ENCODE peak calls at places on chromosomes 5 and 9, in four cellular contexts. K is HepG2, L is PC-3, A is sigmoid colon. X is an unnamed sample. For H3K27me3, the result is how much of the 10 kb centered on the place peaks cover.

GRCh38 chr9:107587175-107587963 is 97.8 kb upstream of the KLF4 start:
- DNase-seq in K (no peak), L (no peak), A (no peak), X (no peak)

GRCh38 chr9:73152445-73152844 is 780 bp downstream of the ANXA1 start:
- DNase-seq in K (no peak), L (peak), A (no peak), X (no peak)

GRCh38 chr5:15105799-15106393 is 234.3 kb upstream of the ANKH start:
- DNase-seq in K (peak), L (peak), A (no peak), X (peak)

GRCh38 chr9:133702798-133703570 is 35.2 kb downstream of the SARDH start:
- DNase-seq in K (no peak), L (no peak), A (peak), X (no peak)

GRCh38 chr5:157004893-157005551 is 42.0 kb upstream of the TIMD4 start:
- DNase-seq in K (no peak), L (no peak), A (no peak), X (no peak)

GRCh38 chr5:683619-684481 is 9.3 kb downstream of the TPPP start:
- DNase-seq in K (no peak), L (no peak), A (peak), X (no peak)

GRCh38 chr9:133114451-133114885 is 6.6 kb downstream of the RALGDS start:
- DNase-seq in K (no peak), L (no peak), A (peak), X (no peak)

GRCh38 chr9:89666364-89666763 is 61.6 kb downstream of the GADD45G start:
- DNase-seq in K (no peak), L (no peak), A (no peak), X (no peak)

GRCh38 chr5:139162448-139162847 is 35.7 kb downstream of the SIL1 start:
- DNase-seq in K (no peak), L (no peak), A (no peak), X (no peak)

GRCh38 chr5:154862766-154863165 is 4.3 kb downstream of the CNOT8 start:
- DNase-seq in K (no peak), L (no peak), A (no peak), X (no peak)

GRCh38 chr5:65483474-65484346 is 2.0 kb upstream of the ADAMTS6 start:
- DNase-seq in K (peak), L (peak), A (no peak), X (peak)

GRCh38 chr9:115117999-115118470 is at the start of gene TNC:
- DNase-seq in K (no peak), L (peak), A (peak), X (peak)

GRCh38 chr5:516338-516925 is 7.8 kb downstream of the SLC9A3 start:
- DNase-seq in K (no peak), L (no peak), A (no peak), X (no peak)

GRCh38 chr5:142660196-142660595 is 25.7 kb downstream of the FGF1 start:
- DNase-seq in K (no peak), L (no peak), A (no peak), X (no peak)

GRCh38 chr9:91426123-91426745 is 2.6 kb upstream of the NFIL3 start:
- DNase-seq in K (peak), L (peak), A (no peak), X (peak)

GRCh38 chr5:123882946-123883345 is 371.0 kb downstream of the CSNK1G3 start:
- DNase-seq in K (no peak), L (no peak), A (no peak), X (peak)

GRCh38 chr5:127060470-127060985 is 12.8 kb downstream of the C5orf63 start:
- DNase-seq in K (no peak), L (no peak), A (no peak), X (no peak)

GRCh38 chr9:94134629-94135028 is 50.4 kb downstream of the PTPDC1 start:
- DNase-seq in K (no peak), L (no peak), A (no peak), X (no peak)

GRCh38 chr9:130237763-130238524 is 27.6 kb upstream of the HMCN2 start:
- DNase-seq in K (no peak), L (no peak), A (peak), X (no peak)

GRCh38 chr9:130234340-130235260 is 31.0 kb upstream of the HMCN2 start:
- DNase-seq in K (no peak), L (peak), A (peak), X (peak)

GRCh38 chr9:130237071-130237470 is 28.5 kb upstream of the HMCN2 start:
- DNase-seq in K (no peak), L (no peak), A (peak), X (no peak)

GRCh38 chr9:130235558-130236435 is 29.8 kb upstream of the HMCN2 start:
- DNase-seq in K (peak), L (peak), A (peak), X (peak)

GRCh38 chr9:130236436-130236985 is 29.0 kb upstream of the HMCN2 start:
- DNase-seq in K (no peak), L (no peak), A (peak), X (no peak)
- TF ChIP-seq CTCF in K (no peak), L (peak), A (peak), X (no peak)

GRCh38 chr5:133613184-133613583 is 843 bp upstream of the FSTL4 start:
- DNase-seq in K (no peak), L (no peak), A (no peak), X (no peak)

GRCh38 chr5:133611357-133612020 is 852 bp downstream of the FSTL4 start:
- DNase-seq in K (no peak), L (no peak), A (no peak), X (no peak)

GRCh38 chr5:133613743-133614142 is 1.4 kb upstream of the FSTL4 start:
- DNase-seq in K (no peak), L (no peak), A (no peak), X (no peak)

GRCh38 chr5:133610489-133611356 is 1.6 kb downstream of the FSTL4 start:
- DNase-seq in K (peak), L (peak), A (no peak), X (peak)

GRCh38 chr5:133612021-133612860 is at the start of gene FSTL4:
- DNase-seq in K (no peak), L (peak), A (no peak), X (no peak)
- H3K4me3 ChIP-seq in K (peak), L (peak), A (peak), X (no peak)

GRCh38 chr5:180611140-180611850 is 20.0 kb upstream of the SCGB3A1 start:
- DNase-seq in K (peak), L (peak), A (no peak), X (no peak)

GRCh38 chr5:180612683-180613082 is 21.4 kb upstream of the SCGB3A1 start:
- DNase-seq in K (no peak), L (no peak), A (no peak), X (no peak)

GRCh38 chr5:180613188-180613587 is 21.9 kb upstream of the SCGB3A1 start:
- DNase-seq in K (no peak), L (no peak), A (no peak), X (no peak)

GRCh38 chr5:180609817-180610550 is 18.7 kb upstream of the SCGB3A1 start:
- DNase-seq in K (no peak), L (no peak), A (no peak), X (no peak)

GRCh38 chr5:180613789-180614188 is 22.5 kb upstream of the SCGB3A1 start:
- DNase-seq in K (no peak), L (no peak), A (no peak), X (no peak)
- H3K27me3 ChIP-seq in K (under half), L (under half), A (under half), X (under half)

GRCh38 chr9:112552229-112553050 is 65.8 kb downstream of the KIAA1958 start:
- DNase-seq in K (no peak), L (no peak), A (no peak), X (no peak)
- TF ChIP-seq CTCF in K (no peak), L (no peak), A (no peak), X (no peak)

X was measured in brain microvascular endothelial cell.